ENCODE peak calls at places on chromosomes 5 and 9, in six cellular contexts. H is A549, A is H9, D is astrocyte, R is OCI-LY7, W is stomach. B is an unnamed sample.

GRCh38 chr5:6342689-6343315 is 35.5 kb downstream of the MED10 start:
- DNase-seq in R (no peak), H (no peak), D (no peak), A (no peak), W (no peak), B (no peak)

GRCh38 chr9:72554221-72554641 is 32.8 kb downstream of the TMC1 start:
- DNase-seq in R (no peak), D (peak; percentile 96), A (no peak), W (no peak), H (peak; percentile 18), B (no peak)

GRCh38 chr9:91179237-91180138 is 182.2 kb downstream of the AUH start:
- DNase-seq in A (no peak), R (no peak), D (peak; percentile 81), W (peak; percentile 8), H (no peak), B (no peak)

GRCh38 chr5:143275871-143276363 is 127.6 kb downstream of the NR3C1 start:
- DNase-seq in D (no peak), A (no peak), R (no peak), H (no peak), W (no peak), B (no peak)

GRCh38 chr5:167944121-167944858 is 347.2 kb upstream of the WWC1 start:
- DNase-seq in R (no peak), A (no peak), H (no peak), W (no peak), D (no peak), B (no peak)

GRCh38 chr9:85248514-85249312 is 493.0 kb downstream of the AGTPBP1 start:
- DNase-seq in R (no peak), W (no peak), D (peak; percentile 80), H (no peak), A (no peak), B (no peak)

GRCh38 chr5:64637837-64638443 is 52.4 kb upstream of the SHISAL2B start:
- DNase-seq in D (no peak), H (no peak), R (no peak), W (no peak), A (peak; percentile 37), B (no peak)

GRCh38 chr5:112862085-112862484 is 998 bp downstream of the SRP19 start:
- DNase-seq in H (no peak), W (no peak), A (no peak), D (no peak), R (no peak), B (no peak)

GRCh38 chr5:72662936-72663335 is 153.5 kb upstream of the TNPO1 start:
- DNase-seq in D (no peak), A (no peak), H (no peak), R (no peak), W (no peak), B (no peak)

GRCh38 chr5:14066326-14066725 is 76.8 kb upstream of the TRIO start:
- DNase-seq in R (no peak), H (no peak), A (no peak), W (no peak), D (no peak), B (no peak)

GRCh38 chr5:171750316-171750788 is 35.3 kb upstream of the SMIM23 start:
- DNase-seq in R (peak; percentile 5), A (peak; percentile 74), W (no peak), D (peak; percentile 10), H (peak; percentile 16), B (no peak)

GRCh38 chr9:129761293-129761900 is 8.6 kb upstream of the PTGES start:
- DNase-seq in W (peak; percentile 35), A (no peak), R (no peak), H (no peak), D (peak; percentile 50), B (no peak)
- H3K27ac ChIP-seq in W (peak overlapping the region; percentile 83), A (no peak overlapping the region), R (no peak overlapping the region), H (peak overlapping the region; percentile 59), D (no peak overlapping the region), B (peak overlapping the region; percentile 67)

DNA sequence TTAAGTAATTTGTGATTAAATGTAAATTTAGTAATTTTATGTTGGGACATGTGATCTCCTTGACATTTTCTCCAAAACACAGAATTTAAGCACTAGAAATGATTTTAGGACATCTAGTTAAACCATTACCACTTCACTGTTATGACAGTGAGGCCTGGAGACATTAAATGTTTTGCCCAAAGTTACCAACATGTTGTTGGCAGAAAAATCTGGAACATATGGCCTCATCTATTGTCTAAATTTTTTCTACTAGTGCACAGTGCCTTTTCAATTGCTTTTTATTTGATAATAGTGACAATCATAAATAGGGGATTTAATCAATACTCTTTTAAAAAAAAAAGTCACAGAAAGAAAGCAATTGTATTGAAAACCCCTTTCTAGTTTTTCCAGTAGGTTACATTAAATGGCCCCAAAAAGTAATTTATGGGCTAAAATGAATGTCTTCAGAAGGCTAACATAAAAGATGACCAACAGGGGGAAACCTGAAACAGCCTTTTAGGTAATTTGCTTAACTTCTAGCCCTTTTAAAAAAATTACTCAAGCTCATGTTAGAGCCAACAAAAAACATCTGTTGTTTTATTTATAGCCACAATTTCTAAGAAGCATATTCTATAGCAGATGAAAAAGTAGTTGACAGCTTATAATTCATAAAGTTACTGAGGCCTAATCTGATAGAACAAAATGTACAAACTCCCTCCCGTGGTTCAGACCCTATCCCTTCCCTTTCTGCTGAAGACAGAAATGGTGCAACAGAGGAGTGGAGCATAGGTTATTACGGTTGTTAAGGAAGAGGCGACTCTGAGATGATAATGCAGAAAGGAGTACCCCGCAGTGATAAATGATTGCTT is 45.8 kb downstream of the PIK3R1 start:
- DNase-seq in R (no peak), H (no peak), W (no peak), A (no peak), D (peak; percentile 41), B (no peak)
- TF ChIP-seq CTCF in R (peak; percentile 37), H (no peak), W (no peak), A (peak; percentile 28), D (peak; percentile 19), B (peak; percentile 28)

GRCh38 chr5:141705503-141705902 is 23.5 kb upstream of the ARAP3 start:
- DNase-seq in W (no peak), D (no peak), R (no peak), H (no peak), A (no peak), B (no peak)

GRCh38 chr5:141703133-141703561 is 21.1 kb upstream of the ARAP3 start:
- DNase-seq in D (no peak), R (no peak), H (no peak), A (no peak), W (no peak), B (no peak)

GRCh38 chr5:141697586-141697985 is 15.6 kb upstream of the ARAP3 start:
- DNase-seq in W (no peak), R (no peak), A (no peak), D (no peak), H (no peak), B (no peak)

GRCh38 chr5:141704782-141705297 is 22.8 kb upstream of the ARAP3 start:
- DNase-seq in W (no peak), A (no peak), H (no peak), D (no peak), R (no peak), B (no peak)

DNA sequence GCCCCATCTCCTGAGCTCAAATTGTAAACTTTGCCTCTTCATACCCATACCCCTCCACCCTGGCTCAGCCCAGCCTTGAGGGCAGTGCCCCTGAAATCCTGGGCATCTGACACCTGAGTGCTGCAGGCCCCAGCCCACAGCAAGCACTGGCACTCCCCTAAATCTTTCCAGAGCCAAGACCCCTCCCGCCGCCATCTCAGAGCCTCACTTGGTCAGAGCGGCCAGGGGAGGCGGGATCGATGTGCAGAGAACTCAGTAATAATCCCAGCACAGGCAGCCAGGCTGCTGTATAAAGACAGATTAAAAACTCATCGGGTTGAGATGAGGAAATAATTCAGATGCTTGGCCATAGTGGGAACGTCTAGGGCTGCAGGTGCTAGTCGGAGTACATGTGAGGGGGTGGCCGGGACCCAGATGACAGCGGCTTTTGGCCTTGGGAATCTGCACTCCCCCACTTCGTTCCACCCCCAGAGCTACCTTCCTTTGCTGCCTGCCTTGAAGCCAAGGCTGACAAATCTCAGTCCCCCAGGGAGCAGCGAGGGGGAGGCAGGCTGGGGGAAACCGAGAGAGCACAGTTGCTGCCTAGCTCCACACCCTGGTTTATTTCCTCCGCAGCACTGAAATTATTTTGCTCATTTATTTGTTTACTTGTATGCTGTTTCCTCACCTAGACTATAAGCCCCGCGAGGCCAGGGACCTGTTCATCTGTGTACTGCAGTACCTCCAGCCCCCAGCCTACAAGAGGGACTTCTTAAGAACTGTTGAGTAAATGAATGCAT is 19.5 kb upstream of the ARAP3 start:
- DNase-seq in D (no peak), A (no peak), H (no peak), W (no peak), R (no peak), B (no peak)
- H3K4me1 ChIP-seq in D (peaks cover 6% of the 10 kb centered on the region), A (no peaks in the 10 kb centered on the region), H (peaks cover 4% of the 10 kb centered on the region), W (peaks cover 22% of the 10 kb centered on the region), R (no peaks in the 10 kb centered on the region), B (peaks cover 6% of the 10 kb centered on the region)

GRCh38 chr9:104094534-104095020 is 468 bp downstream of the SMC2 start:
- DNase-seq in D (no peak), R (no peak), H (peak; percentile 11), W (no peak), A (no peak), B (no peak)

GRCh38 chr9:104092192-104092591 is 1.9 kb upstream of the SMC2 start:
- DNase-seq in D (no peak), H (no peak), W (no peak), R (no peak), A (no peak), B (no peak)

GRCh38 chr9:104091708-104092107 is 2.4 kb upstream of the SMC2 start:
- DNase-seq in W (no peak), H (no peak), D (peak; percentile 16), R (peak; percentile 42), A (no peak), B (no peak)

GRCh38 chr9:104093647-104094533 is at the start of gene SMC2:
- DNase-seq in W (peak; percentile 91), A (peak; percentile 89), D (peak; percentile 74), H (peak; percentile 87), R (peak; percentile 93), B (peak; percentile 96)

GRCh38 chr9:104093162-104093561 is 947 bp upstream of the SMC2 start:
- DNase-seq in W (no peak), D (peak; percentile 7), A (no peak), H (no peak), R (peak; percentile 22), B (no peak)
- H3K27ac ChIP-seq in W (peak overlapping the region; percentile 96), D (peak overlapping the region; percentile 99), A (peak overlapping the region; percentile 72), H (peak overlapping the region; percentile 92), R (peak overlapping the region; percentile 82), B (peak overlapping the region; percentile 93)

GRCh38 chr9:124479371-124479770 is 27.8 kb downstream of the NR5A1 start:
- DNase-seq in A (no peak), R (no peak), W (no peak), H (no peak), D (no peak), B (no peak)

GRCh38 chr9:124482431-124483031 is 24.7 kb downstream of the NR5A1 start:
- DNase-seq in R (no peak), D (no peak), A (peak; percentile 82), H (no peak), W (no peak), B (peak; percentile 81)

GRCh38 chr9:124479947-124480620 is 27.1 kb downstream of the NR5A1 start:
- DNase-seq in R (no peak), D (no peak), H (no peak), A (no peak), W (no peak), B (no peak)

GRCh38 chr9:124481115-124481514 is 26.1 kb downstream of the NR5A1 start:
- DNase-seq in W (no peak), A (no peak), H (no peak), R (no peak), D (no peak), B (no peak)

DNA sequence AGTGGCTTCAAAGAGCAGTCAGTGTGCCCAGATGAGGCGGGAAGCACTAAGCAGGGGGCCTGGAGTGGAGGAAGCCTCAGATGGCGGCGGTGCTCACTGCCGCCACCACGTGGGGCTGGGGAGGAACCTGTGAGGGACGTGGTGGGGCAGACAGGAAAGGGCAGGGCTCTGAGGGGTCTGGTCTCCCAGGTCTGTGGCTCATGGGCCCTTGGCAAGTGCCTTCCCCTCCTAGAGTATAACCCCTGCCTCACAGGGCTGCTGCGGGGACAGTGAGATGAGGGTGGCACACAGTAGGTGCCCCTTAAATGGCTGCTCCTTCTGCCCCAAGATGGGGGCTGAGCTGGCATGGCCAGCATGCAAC is 26.6 kb downstream of the NR5A1 start:
- DNase-seq in A (peak; percentile 86), R (peak; percentile 59), H (peak; percentile 92), D (no peak), W (no peak), B (no peak)
- TF ChIP-seq CTCF in A (peak; percentile 74), R (peak; percentile 79), H (peak; percentile 61), D (peak; percentile 26), W (no peak), B (no peak)

B was measured in upper lobe of right lung.